ENCODE peak calls at places on chromosomes 1 and 21, in five cellular contexts. J, Q, O, G and R are unnamed samples.

GRCh38 chr1:1563688-1564087 is 11.0 kb downstream of the SSU72 start:
- DNase-seq in J (no peak), O (no peak), Q (no peak), G (no peak), R (no peak)

GRCh38 chr1:244599937-244600350 is 53.0 kb upstream of the DESI2 start:
- DNase-seq in J (no peak), G (no peak), O (peak; percentile 27), Q (peak; percentile 67), R (peak; percentile 82)

GRCh38 chr1:3031401-3032221 is 10.3 kb downstream of the ACTRT2 start:
- DNase-seq in O (no peak), Q (no peak), J (no peak), G (no peak), R (no peak)

GRCh38 chr21:38788275-38788911 is 17.3 kb upstream of the ETS2 start:
- DNase-seq in Q (no peak), G (no peak), J (no peak), O (no peak), R (no peak)

GRCh38 chr1:171794085-171794484 is 12.6 kb downstream of the METTL13 start:
- DNase-seq in J (no peak), O (peak; percentile 49), Q (no peak), G (no peak), R (no peak)

GRCh38 chr21:43304621-43305335 is 122.2 kb downstream of the SIK1 start:
- DNase-seq in J (no peak), G (no peak), Q (no peak), O (no peak), R (no peak)

GRCh38 chr1:178881950-178882349 is 11.1 kb upstream of the ANGPTL1 start:
- DNase-seq in Q (no peak), J (no peak), G (no peak), O (no peak), R (no peak)

GRCh38 chr1:7491818-7492173 is 279.3 kb upstream of the VAMP3 start:
- DNase-seq in O (no peak), Q (no peak), G (no peak), J (no peak), R (no peak)

GRCh38 chr21:40976198-40977114 is 129.5 kb upstream of the DSCAM start:
- DNase-seq in G (no peak), J (no peak), Q (no peak), O (no peak), R (no peak)

GRCh38 chr1:186662752-186663151 is 17.5 kb downstream of the PTGS2 start:
- DNase-seq in G (no peak), J (no peak), Q (no peak), O (no peak), R (peak; percentile 21)

GRCh38 chr1:190479537-190479936 is 1.9 kb upstream of the BRINP3 start:
- DNase-seq in O (no peak), Q (no peak), G (no peak), J (no peak), R (no peak)

GRCh38 chr1:84724128-84724860 is 34.0 kb upstream of the SSX2IP start:
- DNase-seq in G (peak; percentile 12), O (peak; percentile 11), J (peak; percentile 18), Q (no peak), R (no peak)

GRCh38 chr1:152741656-152742055 is 16.2 kb upstream of the KPRP start:
- DNase-seq in J (no peak), O (no peak), G (no peak), Q (no peak), R (no peak)

GRCh38 chr1:1013105-1013921 is at the start of gene ISG15:
- DNase-seq in G (peak; percentile 71), J (peak; percentile 88), O (peak; percentile 78), Q (peak; percentile 57), R (peak; percentile 51)

GRCh38 chr1:155893389-155894142 is 17.6 kb downstream of the RIT1 start:
- DNase-seq in G (no peak), O (no peak), Q (no peak), J (no peak), R (no peak)

GRCh38 chr1:226063362-226064167 is 1.0 kb downstream of the H3-3A start:
- DNase-seq in J (peak; percentile 31), O (peak; percentile 26), Q (no peak), G (peak; percentile 51), R (no peak)

GRCh38 chr1:56461158-56462127 is 117.9 kb downstream of the PLPP3 start:
- DNase-seq in G (peak; percentile 8), Q (no peak), J (no peak), O (no peak), R (no peak)

GRCh38 chr1:42282024-42282579 is 52.9 kb downstream of the FOXJ3 start:
- DNase-seq in Q (peak; percentile 66), G (no peak), J (no peak), O (no peak), R (peak; percentile 71)